ENCODE peak calls at places on chromosome 4, in nine cellular contexts. One of them, this sample, is unnamed.

GRCh38 chr4:160423879-160424451 is 1321.1 kb downstream of the RAPGEF2 start:
- DNase-seq in pancreas: no peak
- DNase-seq in activated CD4-positive, alpha-beta T cell treated with anti-CD3 and anti-CD28 coated beads for 1 hour: no peak
- DNase-seq in fibroblast of lung: peak
- DNase-seq in hepatocyte: no peak
- DNase-seq in activated CD8-positive, alpha-beta T cell treated with anti-CD3 and anti-CD28 coated beads, Interleukin-2, amount 10 ng/mL, durations not matched to agents 7 days and 5 days: no peak
- DNase-seq in GM20000: no peak
- DNase-seq in renal cortical epithelial cell: peak
- DNase-seq in amygdala: no peak
- DNase-seq in this sample: no peak

GRCh38 chr4:54541426-54542118 is 116.2 kb upstream of the KIT start:
- DNase-seq in pancreas: no peak
- DNase-seq in activated CD4-positive, alpha-beta T cell treated with anti-CD3 and anti-CD28 coated beads for 1 hour: no peak
- DNase-seq in fibroblast of lung: no peak
- DNase-seq in hepatocyte: no peak
- DNase-seq in activated CD8-positive, alpha-beta T cell treated with anti-CD3 and anti-CD28 coated beads, Interleukin-2, amount 10 ng/mL, durations not matched to agents 7 days and 5 days: no peak
- DNase-seq in GM20000: no peak
- DNase-seq in renal cortical epithelial cell: no peak
- DNase-seq in amygdala: no peak
- DNase-seq in this sample: peak

GRCh38 chr4:104491826-104492771 is 2.6 kb downstream of the CXXC4 start:
- DNase-seq in pancreas: peak
- DNase-seq in activated CD4-positive, alpha-beta T cell treated with anti-CD3 and anti-CD28 coated beads for 1 hour: no peak
- DNase-seq in fibroblast of lung: peak
- DNase-seq in hepatocyte: peak
- DNase-seq in activated CD8-positive, alpha-beta T cell treated with anti-CD3 and anti-CD28 coated beads, Interleukin-2, amount 10 ng/mL, durations not matched to agents 7 days and 5 days: no peak
- DNase-seq in GM20000: peak
- DNase-seq in renal cortical epithelial cell: peak
- DNase-seq in amygdala: peak
- DNase-seq in this sample: no peak

GRCh38 chr4:26839534-26839951 is 21.1 kb upstream of the STIM2 start:
- DNase-seq in pancreas: peak
- DNase-seq in activated CD4-positive, alpha-beta T cell treated with anti-CD3 and anti-CD28 coated beads for 1 hour: no peak
- DNase-seq in fibroblast of lung: peak
- DNase-seq in hepatocyte: no peak
- DNase-seq in activated CD8-positive, alpha-beta T cell treated with anti-CD3 and anti-CD28 coated beads, Interleukin-2, amount 10 ng/mL, durations not matched to agents 7 days and 5 days: no peak
- DNase-seq in GM20000: no peak
- DNase-seq in renal cortical epithelial cell: no peak
- DNase-seq in amygdala: peak
- DNase-seq in this sample: no peak

GRCh38 chr4:83905952-83906351 is 370.0 kb downstream of the GPAT3 start:
- DNase-seq in pancreas: no peak
- DNase-seq in activated CD4-positive, alpha-beta T cell treated with anti-CD3 and anti-CD28 coated beads for 1 hour: no peak
- DNase-seq in fibroblast of lung: no peak
- DNase-seq in hepatocyte: no peak
- DNase-seq in activated CD8-positive, alpha-beta T cell treated with anti-CD3 and anti-CD28 coated beads, Interleukin-2, amount 10 ng/mL, durations not matched to agents 7 days and 5 days: no peak
- DNase-seq in GM20000: no peak
- DNase-seq in renal cortical epithelial cell: no peak
- DNase-seq in amygdala: no peak
- DNase-seq in this sample: peak

GRCh38 chr4:52107336-52107735 is 56.2 kb downstream of the SPATA18 start:
- DNase-seq in pancreas: no peak
- DNase-seq in activated CD4-positive, alpha-beta T cell treated with anti-CD3 and anti-CD28 coated beads for 1 hour: no peak
- DNase-seq in fibroblast of lung: peak
- DNase-seq in hepatocyte: no peak
- DNase-seq in activated CD8-positive, alpha-beta T cell treated with anti-CD3 and anti-CD28 coated beads, Interleukin-2, amount 10 ng/mL, durations not matched to agents 7 days and 5 days: no peak
- DNase-seq in GM20000: no peak
- DNase-seq in renal cortical epithelial cell: peak
- DNase-seq in amygdala: no peak
- DNase-seq in this sample: no peak

GRCh38 chr4:6308890-6309643 is 39.4 kb downstream of the WFS1 start:
- DNase-seq in pancreas: no peak
- DNase-seq in activated CD4-positive, alpha-beta T cell treated with anti-CD3 and anti-CD28 coated beads for 1 hour: no peak
- DNase-seq in fibroblast of lung: peak
- DNase-seq in hepatocyte: peak
- DNase-seq in activated CD8-positive, alpha-beta T cell treated with anti-CD3 and anti-CD28 coated beads, Interleukin-2, amount 10 ng/mL, durations not matched to agents 7 days and 5 days: no peak
- DNase-seq in GM20000: no peak
- DNase-seq in renal cortical epithelial cell: no peak
- DNase-seq in amygdala: no peak
- DNase-seq in this sample: no peak

GRCh38 chr4:123233409-123233808 is 163.2 kb upstream of the SPRY1 start:
- DNase-seq in pancreas: no peak
- DNase-seq in activated CD4-positive, alpha-beta T cell treated with anti-CD3 and anti-CD28 coated beads for 1 hour: no peak
- DNase-seq in fibroblast of lung: peak
- DNase-seq in hepatocyte: no peak
- DNase-seq in activated CD8-positive, alpha-beta T cell treated with anti-CD3 and anti-CD28 coated beads, Interleukin-2, amount 10 ng/mL, durations not matched to agents 7 days and 5 days: no peak
- DNase-seq in GM20000: no peak
- DNase-seq in renal cortical epithelial cell: no peak
- DNase-seq in amygdala: no peak
- DNase-seq in this sample: no peak

GRCh38 chr4:24999392-25000104 is 31.2 kb downstream of the LGI2 start:
- DNase-seq in pancreas: no peak
- DNase-seq in activated CD4-positive, alpha-beta T cell treated with anti-CD3 and anti-CD28 coated beads for 1 hour: no peak
- DNase-seq in fibroblast of lung: peak
- DNase-seq in hepatocyte: no peak
- DNase-seq in activated CD8-positive, alpha-beta T cell treated with anti-CD3 and anti-CD28 coated beads, Interleukin-2, amount 10 ng/mL, durations not matched to agents 7 days and 5 days: no peak
- DNase-seq in GM20000: no peak
- DNase-seq in renal cortical epithelial cell: no peak
- DNase-seq in amygdala: no peak
- DNase-seq in this sample: no peak

GRCh38 chr4:5212255-5213032 is 161.2 kb downstream of the STK32B start:
- DNase-seq in pancreas: no peak
- DNase-seq in activated CD4-positive, alpha-beta T cell treated with anti-CD3 and anti-CD28 coated beads for 1 hour: no peak
- DNase-seq in fibroblast of lung: no peak
- DNase-seq in hepatocyte: no peak
- DNase-seq in activated CD8-positive, alpha-beta T cell treated with anti-CD3 and anti-CD28 coated beads, Interleukin-2, amount 10 ng/mL, durations not matched to agents 7 days and 5 days: no peak
- DNase-seq in GM20000: no peak
- DNase-seq in renal cortical epithelial cell: no peak
- DNase-seq in amygdala: no peak
- DNase-seq in this sample: no peak

GRCh38 chr4:132809298-132810032 is 339.6 kb upstream of the PCDH10 start:
- DNase-seq in pancreas: no peak
- DNase-seq in activated CD4-positive, alpha-beta T cell treated with anti-CD3 and anti-CD28 coated beads for 1 hour: no peak
- DNase-seq in fibroblast of lung: no peak
- DNase-seq in hepatocyte: no peak
- DNase-seq in activated CD8-positive, alpha-beta T cell treated with anti-CD3 and anti-CD28 coated beads, Interleukin-2, amount 10 ng/mL, durations not matched to agents 7 days and 5 days: no peak
- DNase-seq in GM20000: no peak
- DNase-seq in renal cortical epithelial cell: no peak
- DNase-seq in amygdala: no peak
- DNase-seq in this sample: no peak

GRCh38 chr4:90025248-90025647 is 101.9 kb upstream of the CCSER1 start:
- DNase-seq in pancreas: no peak
- DNase-seq in activated CD4-positive, alpha-beta T cell treated with anti-CD3 and anti-CD28 coated beads for 1 hour: no peak
- DNase-seq in fibroblast of lung: peak
- DNase-seq in hepatocyte: peak
- DNase-seq in activated CD8-positive, alpha-beta T cell treated with anti-CD3 and anti-CD28 coated beads, Interleukin-2, amount 10 ng/mL, durations not matched to agents 7 days and 5 days: no peak
- DNase-seq in GM20000: peak
- DNase-seq in renal cortical epithelial cell: peak
- DNase-seq in amygdala: no peak
- DNase-seq in this sample: peak

GRCh38 chr4:54315561-54315960 is 86.5 kb downstream of the PDGFRA start:
- DNase-seq in pancreas: no peak
- DNase-seq in activated CD4-positive, alpha-beta T cell treated with anti-CD3 and anti-CD28 coated beads for 1 hour: no peak
- DNase-seq in fibroblast of lung: no peak
- DNase-seq in hepatocyte: no peak
- DNase-seq in activated CD8-positive, alpha-beta T cell treated with anti-CD3 and anti-CD28 coated beads, Interleukin-2, amount 10 ng/mL, durations not matched to agents 7 days and 5 days: no peak
- DNase-seq in GM20000: peak
- DNase-seq in renal cortical epithelial cell: no peak
- DNase-seq in amygdala: no peak
- DNase-seq in this sample: no peak

GRCh38 chr4:155722816-155723499 is 35.9 kb upstream of the GUCY1B1 start:
- DNase-seq in pancreas: no peak
- DNase-seq in activated CD4-positive, alpha-beta T cell treated with anti-CD3 and anti-CD28 coated beads for 1 hour: no peak
- DNase-seq in fibroblast of lung: peak
- DNase-seq in hepatocyte: no peak
- DNase-seq in activated CD8-positive, alpha-beta T cell treated with anti-CD3 and anti-CD28 coated beads, Interleukin-2, amount 10 ng/mL, durations not matched to agents 7 days and 5 days: no peak
- DNase-seq in GM20000: no peak
- DNase-seq in renal cortical epithelial cell: peak
- DNase-seq in amygdala: no peak
- DNase-seq in this sample: no peak

GRCh38 chr4:98994474-98995182 is 893 bp upstream of the METAP1 start:
- DNase-seq in pancreas: no peak
- DNase-seq in activated CD4-positive, alpha-beta T cell treated with anti-CD3 and anti-CD28 coated beads for 1 hour: no peak
- DNase-seq in fibroblast of lung: peak
- DNase-seq in hepatocyte: no peak
- DNase-seq in activated CD8-positive, alpha-beta T cell treated with anti-CD3 and anti-CD28 coated beads, Interleukin-2, amount 10 ng/mL, durations not matched to agents 7 days and 5 days: no peak
- DNase-seq in GM20000: no peak
- DNase-seq in renal cortical epithelial cell: peak
- DNase-seq in amygdala: no peak
- DNase-seq in this sample: no peak

GRCh38 chr4:152385551-152385950 is 150.3 kb downstream of the FBXW7 start:
- DNase-seq in pancreas: no peak
- DNase-seq in activated CD4-positive, alpha-beta T cell treated with anti-CD3 and anti-CD28 coated beads for 1 hour: no peak
- DNase-seq in fibroblast of lung: peak
- DNase-seq in hepatocyte: peak
- DNase-seq in activated CD8-positive, alpha-beta T cell treated with anti-CD3 and anti-CD28 coated beads, Interleukin-2, amount 10 ng/mL, durations not matched to agents 7 days and 5 days: no peak
- DNase-seq in GM20000: no peak
- DNase-seq in renal cortical epithelial cell: peak
- DNase-seq in amygdala: no peak
- DNase-seq in this sample: no peak

GRCh38 chr4:76383001-76383400 is 37.9 kb downstream of the CCDC158 start:
- DNase-seq in pancreas: no peak
- DNase-seq in activated CD4-positive, alpha-beta T cell treated with anti-CD3 and anti-CD28 coated beads for 1 hour: no peak
- DNase-seq in fibroblast of lung: no peak
- DNase-seq in hepatocyte: no peak
- DNase-seq in activated CD8-positive, alpha-beta T cell treated with anti-CD3 and anti-CD28 coated beads, Interleukin-2, amount 10 ng/mL, durations not matched to agents 7 days and 5 days: no peak
- DNase-seq in GM20000: no peak
- DNase-seq in renal cortical epithelial cell: no peak
- DNase-seq in amygdala: no peak
- DNase-seq in this sample: peak